ENCODE peak calls at places on chromosomes 3 and 15, in four cellular contexts. N is left ventricle myocardium inferior, P is cardiac muscle cell, W is lower lobe of right lung. D is an unnamed sample.

GRCh38 chr3:24683511-24684384 is 189.1 kb upstream of the THRB start:
- DNase-seq in N (no peak), P (peak; percentile 40), W (no peak), D (no peak)

GRCh38 chr15:82533801-82534200 is 6.5 kb downstream of the RPS17 start:
- DNase-seq in N (no peak), P (no peak), W (no peak), D (no peak)

GRCh38 chr3:108157275-108157674 is 64.9 kb downstream of the IFT57 start:
- DNase-seq in N (no peak), P (no peak), W (no peak), D (no peak)

GRCh38 chr3:178060406-178060805 is 475.8 kb upstream of the KCNMB2 start:
- DNase-seq in N (no peak), P (no peak), W (no peak), D (no peak)

GRCh38 chr3:190001426-190001825 is 119.3 kb downstream of the P3H2 start:
- DNase-seq in N (no peak), P (no peak), W (no peak), D (no peak)

GRCh38 chr15:76337739-76338554 is 1.4 kb downstream of the ISL2 start:
- DNase-seq in N (no peak), P (peak; percentile 49), W (peak; percentile 52), D (peak; percentile 82)

GRCh38 chr15:35439291-35439690 is 106.7 kb downstream of the DPH6 start:
- DNase-seq in N (no peak), P (no peak), W (no peak), D (no peak)

GRCh38 chr3:48694610-48695051 is 8.9 kb upstream of the NCKIPSD start:
- DNase-seq in N (peak; percentile 82), P (no peak), W (peak; percentile 69), D (no peak)

GRCh38 chr15:48005921-48006541 is 114.8 kb upstream of the SLC24A5 start:
- DNase-seq in N (no peak), P (no peak), W (peak; percentile 64), D (peak; percentile 16)

GRCh38 chr3:134311265-134311664 is 60.6 kb upstream of the RYK start:
- DNase-seq in N (no peak), P (no peak), W (no peak), D (no peak)

GRCh38 chr15:42024303-42024702 is 3.5 kb upstream of the PLA2G4E start:
- DNase-seq in N (no peak), P (no peak), W (peak; percentile 85), D (no peak)

GRCh38 chr15:88985547-88986393 is 72.6 kb upstream of the MFGE8 start:
- DNase-seq in N (no peak), P (no peak), W (no peak), D (peak; percentile 73)

GRCh38 chr15:77144028-77144427 is 73.1 kb upstream of the TSPAN3 start:
- DNase-seq in N (no peak), P (no peak), W (no peak), D (no peak)

GRCh38 chr3:172213168-172213567 is 173.8 kb downstream of the FNDC3B start:
- DNase-seq in N (no peak), P (no peak), W (no peak), D (no peak)

GRCh38 chr15:69665641-69666091 is 213.0 kb downstream of the RPLP1 start:
- DNase-seq in N (no peak), P (peak; percentile 12), W (no peak), D (peak; percentile 64)

DNA sequence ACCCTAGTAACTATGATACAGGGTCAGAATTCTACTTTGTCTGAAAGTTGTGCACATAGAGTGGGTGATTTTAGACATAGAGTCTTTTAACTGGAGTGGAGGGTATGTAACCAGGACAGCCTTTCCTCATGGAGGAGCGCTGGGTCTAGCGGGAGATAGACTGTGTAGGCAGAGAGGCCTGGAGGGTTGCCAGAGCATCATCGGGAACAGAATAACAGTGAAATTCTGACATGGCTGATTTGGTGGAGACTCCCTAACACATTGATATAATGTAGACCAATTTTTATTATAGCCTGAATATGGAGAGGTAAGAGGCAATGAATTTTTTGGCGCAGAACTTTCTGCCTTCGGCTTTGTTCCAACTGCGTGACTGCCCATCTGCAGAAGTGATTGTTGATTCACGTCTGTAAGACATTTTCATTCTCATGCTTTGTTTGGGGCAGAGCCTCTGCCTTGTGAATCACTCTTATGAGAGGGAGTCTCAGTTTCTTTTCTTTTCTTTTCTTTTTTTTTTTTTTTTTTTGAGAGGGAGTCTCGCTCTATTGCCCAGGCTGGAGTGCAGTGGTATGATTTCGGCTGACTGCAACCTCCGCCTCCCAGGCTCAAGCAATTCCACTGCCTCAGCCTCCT is 16.0 kb downstream of the LPP start:
- DNase-seq in N (peak; percentile 50), P (no peak), W (no peak), D (no peak)
- H3K4me3 ChIP-seq in N (no peak overlapping the region), P (no peak overlapping the region), W (no peak overlapping the region), D (no peak overlapping the region)

DNA sequence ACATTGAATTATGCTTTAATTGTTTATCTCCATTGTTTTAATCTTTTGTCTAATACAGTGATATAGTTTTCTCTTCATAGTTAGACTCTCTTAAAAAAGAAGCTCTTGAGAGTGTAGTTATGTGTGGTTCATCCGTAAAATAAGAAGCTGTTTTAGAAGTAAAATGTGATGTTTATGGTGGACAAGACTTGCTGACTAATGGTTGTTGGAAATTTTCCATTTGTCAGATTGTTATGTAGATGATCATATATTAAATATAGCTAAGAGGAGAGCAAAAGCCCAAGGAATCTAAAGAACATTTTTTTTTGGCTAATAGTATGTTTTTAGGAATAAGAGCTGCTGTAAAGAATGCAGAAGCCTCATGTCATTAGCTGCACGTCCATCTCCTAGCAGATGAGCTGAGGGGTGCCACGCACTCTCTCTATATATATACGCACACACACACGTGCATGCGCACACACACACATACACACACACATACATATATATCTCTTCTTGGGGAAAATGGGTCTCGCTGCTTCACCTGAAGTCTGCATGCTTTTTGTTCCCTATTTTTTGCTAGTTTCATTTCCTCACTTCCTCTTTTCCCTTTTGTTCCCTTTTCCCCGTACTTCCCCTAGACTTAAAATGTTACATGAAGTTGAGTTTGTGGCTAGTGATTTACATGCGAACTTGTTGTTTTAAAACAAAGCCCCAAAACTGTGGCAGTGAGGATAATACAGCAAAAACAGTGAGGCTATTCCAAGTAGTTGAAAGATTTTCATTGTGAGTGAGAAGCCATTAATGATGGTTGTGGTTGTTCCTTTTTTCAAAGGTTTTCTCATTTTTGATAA is 107.8 kb downstream of the MBNL1 start:
- DNase-seq in N (no peak), P (no peak), W (peak; percentile 46), D (no peak)
- H3K27me3 ChIP-seq in N (no peaks in the 10 kb centered on the region), P (no peaks in the 10 kb centered on the region), W (no peaks in the 10 kb centered on the region), D (no peaks in the 10 kb centered on the region)

GRCh38 chr3:3802021-3802420 is 2.8 kb downstream of the LRRN1 start:
- DNase-seq in N (no peak), P (peak; percentile 16), W (no peak), D (no peak)
- H3K36me3 ChIP-seq in N (no peaks in the 10 kb centered on the region), P (no peaks in the 10 kb centered on the region), W (no peaks in the 10 kb centered on the region), D (peaks cover 8% of the 10 kb centered on the region)

GRCh38 chr3:194323785-194324735 is 27.1 kb downstream of the CPN2 start:
- DNase-seq in N (peak; percentile 89), P (peak; percentile 96), W (no peak), D (no peak)
- H3K4me3 ChIP-seq in N (peak overlapping the region; percentile 57), P (no peak overlapping the region), W (peak overlapping the region; percentile 41), D (no peak overlapping the region)

DNA sequence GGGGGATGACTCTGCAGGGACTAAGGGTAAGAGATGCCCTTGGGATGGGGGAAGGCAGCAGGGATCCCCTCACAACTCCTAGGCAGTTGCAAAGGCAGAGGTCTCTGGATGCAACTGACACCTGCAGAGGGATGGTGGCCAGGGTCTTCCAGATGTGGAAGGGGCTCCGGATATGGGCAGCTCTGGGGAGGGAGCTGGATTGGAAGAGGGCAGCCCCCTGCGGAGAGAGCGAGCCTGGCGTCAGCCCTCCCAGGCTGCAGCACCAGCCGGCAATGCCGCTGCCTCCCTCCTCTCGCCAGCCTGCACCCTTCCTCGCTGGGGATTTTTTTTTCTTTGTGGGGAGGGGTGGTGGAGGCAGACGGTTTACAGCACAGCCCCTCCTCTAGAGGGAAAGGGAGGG is 1.7 kb downstream of the INSYN1 start:
- DNase-seq in N (no peak), P (no peak), W (no peak), D (peak; percentile 79)
- H3K27me3 ChIP-seq in N (peaks cover 46% of the 10 kb centered on the region), P (peaks cover 20% of the 10 kb centered on the region), W (peaks cover 51% of the 10 kb centered on the region), D (peaks cover 12% of the 10 kb centered on the region)

D was measured in H7.